ENCODE peak calls at places on chromosome 7, in nine cellular contexts. E, J, N, Q, P, B, H, D and G are unnamed samples.

GRCh38 chr7:63092951-63093350 is 905.7 kb upstream of the ZNF722 start:
- DNase-seq in B (no peak), D (no peak), H (no peak), P (no peak), N (no peak), E (no peak), J (no peak), Q (no peak), G (no peak)

GRCh38 chr7:46695045-46695708 is 774.1 kb upstream of the IGFBP3 start:
- DNase-seq in J (no peak), H (no peak), N (no peak), P (no peak), B (no peak), Q (no peak), D (no peak), E (no peak), G (no peak)

GRCh38 chr7:87517136-87517805 is 41.8 kb upstream of the ABCB4 start:
- DNase-seq in Q (no peak), E (no peak), D (no peak), H (no peak), P (no peak), B (no peak), N (no peak), J (peak), G (no peak)

GRCh38 chr7:25260862-25261454 is 32.7 kb upstream of the NPVF start:
- DNase-seq in E (no peak), D (no peak), J (peak), B (peak), H (no peak), Q (no peak), P (no peak), N (no peak), G (no peak)

GRCh38 chr7:156540619-156541165 is 99.9 kb upstream of the RNF32 start:
- DNase-seq in N (no peak), B (no peak), H (no peak), D (no peak), Q (no peak), J (no peak), P (no peak), E (no peak), G (no peak)

GRCh38 chr7:140542226-140542625 is 62.9 kb upstream of the MKRN1 start:
- DNase-seq in Q (no peak), P (no peak), H (no peak), B (peak), D (peak), E (no peak), J (no peak), N (no peak), G (no peak)

GRCh38 chr7:128755075-128755474 is 15.9 kb downstream of the CALU start:
- DNase-seq in N (no peak), J (no peak), D (no peak), H (no peak), P (no peak), Q (no peak), E (no peak), B (no peak), G (no peak)

GRCh38 chr7:70698219-70698832 is 433.6 kb upstream of the GALNT17 start:
- DNase-seq in E (peak), D (no peak), B (peak), Q (peak), H (peak), N (no peak), P (no peak), J (peak), G (peak)

GRCh38 chr7:29109815-29110385 is 36.4 kb downstream of the CPVL start:
- DNase-seq in P (no peak), Q (no peak), B (no peak), D (no peak), N (no peak), J (peak), E (no peak), H (no peak), G (peak)

GRCh38 chr7:889391-889790 is 13.0 kb downstream of the GET4 start:
- DNase-seq in P (no peak), J (no peak), B (no peak), N (no peak), D (no peak), E (no peak), Q (no peak), H (no peak), G (no peak)

GRCh38 chr7:145175366-145175765 is 339.5 kb upstream of the TPK1 start:
- DNase-seq in D (no peak), Q (no peak), E (no peak), J (no peak), B (no peak), P (peak), H (no peak), N (no peak), G (no peak)

GRCh38 chr7:23955145-23955544 is 245.1 kb downstream of the STK31 start:
- DNase-seq in H (no peak), B (no peak), P (no peak), E (no peak), D (no peak), Q (no peak), J (peak), N (no peak), G (no peak)

GRCh38 chr7:131869186-131869862 is 312.9 kb upstream of the PODXL start:
- DNase-seq in E (no peak), D (no peak), N (no peak), Q (no peak), H (no peak), B (no peak), J (no peak), P (no peak), G (no peak)

GRCh38 chr7:105896407-105896842 is 20.0 kb upstream of the ATXN7L1 start:
- DNase-seq in N (no peak), J (no peak), H (no peak), Q (no peak), E (no peak), D (no peak), B (no peak), P (no peak), G (no peak)